ENCODE peak calls at places on chromosomes 11 and 22, in seven cellular contexts. V is uterus, K is dorsolateral prefrontal cortex, Q is heart left ventricle, A is GM12865, N is choroid plexus epithelial cell, H is Peyer's patch. E is an unnamed sample.

GRCh38 chr11:134216816-134217215 is 7.0 kb downstream of the NCAPD3 start:
- DNase-seq in Q (no peak), N (no peak), H (no peak), A (no peak), V (no peak), K (no peak), E (no peak)

GRCh38 chr11:13016415-13016814 is 7.3 kb downstream of the RASSF10 start:
- DNase-seq in K (no peak), A (peak; percentile 20), H (no peak), Q (no peak), V (no peak), N (no peak), E (no peak)

GRCh38 chr22:35918466-35918865 is 110.2 kb downstream of the RBFOX2 start:
- DNase-seq in N (no peak), Q (no peak), K (no peak), H (no peak), V (no peak), A (no peak), E (no peak)

GRCh38 chr11:30333405-30333804 is 10.5 kb downstream of the ARL14EP start:
- DNase-seq in K (no peak), H (no peak), A (no peak), Q (no peak), V (no peak), N (peak; percentile 58), E (peak; percentile 14)

GRCh38 chr22:27107824-27108223 is 450.4 kb downstream of the MIAT start:
- DNase-seq in Q (peak; percentile 78), V (peak; percentile 80), K (no peak), A (no peak), H (peak; percentile 79), N (peak; percentile 94), E (peak; percentile 93)

GRCh38 chr11:65502852-65503603 is 4.2 kb downstream of the MALAT1 start:
- DNase-seq in N (peak; percentile 77), Q (peak; percentile 2), H (no peak), V (no peak), A (peak; percentile 63), K (no peak), E (peak; percentile 67)

GRCh38 chr11:68312117-68312779 is at the start of gene LRP5:
- DNase-seq in N (no peak), V (no peak), K (no peak), Q (peak; percentile 31), A (peak; percentile 40), H (no peak), E (no peak)

GRCh38 chr11:11403763-11404725 is 51.0 kb upstream of the CSNK2A3 start:
- DNase-seq in A (no peak), V (peak; percentile 39), Q (no peak), N (peak; percentile 5), H (no peak), K (peak; percentile 60), E (peak; percentile 40)

GRCh38 chr22:44753189-44754042 is 1.0 kb downstream of the ARHGAP8 start:
- DNase-seq in N (peak; percentile 83), A (no peak), V (no peak), K (no peak), Q (no peak), H (no peak), E (peak; percentile 42)

GRCh38 chr11:94153320-94153719 is 24.7 kb downstream of the PANX1 start:
- DNase-seq in V (no peak), Q (no peak), H (no peak), K (no peak), A (no peak), N (no peak), E (no peak)

GRCh38 chr22:45083659-45084305 is 74.0 kb upstream of the PHF21B start:
- DNase-seq in V (no peak), H (no peak), N (no peak), A (no peak), K (no peak), Q (no peak), E (peak; percentile 30)

GRCh38 chr11:121082670-121083069 is 18.4 kb upstream of the TECTA start:
- DNase-seq in H (no peak), A (no peak), V (no peak), Q (no peak), K (no peak), N (peak; percentile 22), E (no peak)

GRCh38 chr11:65947133-65947532 is 1.9 kb downstream of the TSGA10IP start:
- DNase-seq in Q (no peak), A (no peak), N (no peak), V (no peak), K (no peak), H (no peak), E (no peak)

GRCh38 chr22:21051836-21052400 is 6.2 kb downstream of the LRRC74B start:
- DNase-seq in K (no peak), N (no peak), A (peak; percentile 6), H (no peak), V (peak; percentile 6), Q (peak; percentile 18), E (no peak)

GRCh38 chr11:108196901-108197300 is 25.5 kb downstream of the NPAT start:
- DNase-seq in K (no peak), N (no peak), H (no peak), Q (no peak), A (peak; percentile 50), V (no peak), E (no peak)

GRCh38 chr22:36480941-36481392 is 473 bp downstream of the TXN2 start:
- DNase-seq in Q (no peak), H (no peak), K (no peak), A (no peak), V (no peak), N (no peak), E (no peak)

GRCh38 chr11:20097319-20098221 is 62.7 kb downstream of the DBX1 start:
- DNase-seq in N (peak; percentile 83), H (no peak), A (no peak), Q (no peak), K (no peak), V (peak; percentile 69), E (peak; percentile 65)

GRCh38 chr11:20090654-20091374 is 69.5 kb downstream of the DBX1 start:
- DNase-seq in K (no peak), V (no peak), A (no peak), H (no peak), Q (no peak), N (no peak), E (no peak)

GRCh38 chr11:20095189-20095588 is 65.1 kb downstream of the DBX1 start:
- DNase-seq in H (no peak), N (no peak), V (no peak), Q (no peak), A (no peak), K (no peak), E (no peak)

GRCh38 chr11:20089796-20090653 is 70.2 kb downstream of the DBX1 start:
- DNase-seq in H (no peak), Q (no peak), K (no peak), N (peak; percentile 53), A (no peak), V (no peak), E (peak; percentile 32)

GRCh38 chr11:20093775-20094174 is 66.5 kb downstream of the DBX1 start:
- DNase-seq in Q (no peak), H (no peak), A (no peak), V (no peak), N (peak; percentile 84), K (no peak), E (no peak)
- TF ChIP-seq CTCF in Q (no peak), H (no peak), A (no peak), V (no peak), N (peak; percentile 26), K (no peak), E (no peak)

DNA sequence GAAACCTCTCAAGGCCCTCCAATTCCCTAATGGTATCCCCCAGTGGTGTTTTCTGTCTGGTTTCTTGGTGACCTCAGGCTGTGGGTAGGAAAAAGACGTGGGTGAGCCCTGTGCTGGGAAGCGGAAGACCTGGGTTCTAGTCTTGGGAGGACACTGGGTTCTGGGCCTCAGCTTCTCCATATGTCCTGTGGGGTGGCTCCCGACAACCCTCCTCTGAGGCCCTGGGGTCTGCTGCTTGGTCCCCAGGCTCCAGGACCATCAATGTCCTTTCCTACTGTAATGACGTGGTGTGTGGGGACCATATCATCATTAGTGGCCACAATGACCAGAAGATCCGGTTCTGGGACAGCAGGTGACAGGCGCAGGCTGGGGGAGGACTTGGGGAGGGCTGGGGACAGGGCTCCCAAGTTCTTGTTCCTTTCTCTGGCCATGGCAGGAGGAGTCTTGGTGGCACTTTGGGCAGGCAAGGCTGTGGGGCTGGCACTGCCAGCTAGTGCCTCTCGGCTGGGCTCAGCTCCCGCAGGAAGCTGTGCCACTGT is 12.8 kb downstream of the ATG16L2 start:
- DNase-seq in Q (no peak), A (no peak), K (no peak), H (no peak), V (no peak), N (no peak), E (no peak)
- H3K4me3 ChIP-seq in Q (no peak overlapping the region), A (no peak overlapping the region), K (no peak overlapping the region), H (no peak overlapping the region), V (no peak overlapping the region), N (no peak overlapping the region), E (no peak overlapping the region)

DNA sequence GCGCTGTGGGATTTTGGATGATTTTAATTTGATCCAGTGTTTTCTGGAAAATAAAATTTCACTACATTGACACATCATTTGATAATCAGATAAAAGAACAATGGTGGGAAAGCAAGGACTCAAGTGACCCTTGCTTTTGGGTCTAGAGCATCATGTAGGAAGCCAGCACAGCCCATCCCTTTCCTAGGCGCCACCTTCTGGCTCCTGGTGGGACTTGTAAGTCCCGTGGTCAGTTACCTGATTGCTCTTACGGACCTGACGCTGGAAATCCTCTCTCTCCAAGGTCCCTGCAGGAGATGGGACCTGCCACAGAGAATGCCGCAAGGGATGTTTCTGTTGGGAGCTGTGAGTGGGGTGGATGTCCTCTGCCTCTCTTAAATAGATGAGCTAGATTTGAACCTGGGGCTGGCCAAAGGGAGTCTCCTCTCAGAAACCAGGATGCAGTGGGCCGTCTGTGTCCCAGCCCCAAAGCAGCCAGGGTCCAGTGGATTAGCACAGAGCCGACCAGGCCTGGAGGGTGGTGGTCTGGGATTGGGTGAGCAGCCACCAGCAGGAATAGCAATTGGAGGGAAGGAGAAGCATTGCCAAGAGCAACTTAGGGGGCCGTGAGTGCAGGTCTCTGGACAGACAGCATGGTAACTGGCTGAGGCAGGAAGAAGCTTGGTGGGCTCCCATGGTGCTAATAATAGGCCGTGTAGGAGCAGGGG is 21.7 kb downstream of the TIMP3 start:
- DNase-seq in N (peak; percentile 73), Q (no peak), K (no peak), H (no peak), A (peak; percentile 59), V (no peak), E (no peak)
- TF ChIP-seq CTCF in N (peak; percentile 78), Q (peak; percentile 31), K (no peak), H (peak; percentile 52), A (peak; percentile 50), V (no peak), E (peak; percentile 54)

GRCh38 chr11:101045415-101045814 is 84.2 kb downstream of the PGR start:
- DNase-seq in V (no peak), Q (no peak), H (no peak), N (no peak), A (no peak), K (no peak), E (no peak)

GRCh38 chr11:101046947-101047346 is 82.7 kb downstream of the PGR start:
- DNase-seq in N (no peak), Q (no peak), A (no peak), H (no peak), V (no peak), K (no peak), E (no peak)

GRCh38 chr11:101048479-101048878 is 81.1 kb downstream of the PGR start:
- DNase-seq in N (no peak), K (no peak), A (no peak), V (no peak), H (no peak), Q (no peak), E (no peak)

GRCh38 chr11:101049123-101049522 is 80.5 kb downstream of the PGR start:
- DNase-seq in H (no peak), K (no peak), N (no peak), Q (no peak), A (no peak), V (no peak), E (no peak)

GRCh38 chr11:101043940-101044339 is 85.7 kb downstream of the PGR start:
- DNase-seq in K (no peak), Q (no peak), A (no peak), N (no peak), V (no peak), H (no peak), E (no peak)
- H3K4me3 ChIP-seq in K (no peak overlapping the region), Q (no peak overlapping the region), A (no peak overlapping the region), N (no peak overlapping the region), V (no peak overlapping the region), H (no peak overlapping the region), E (no peak overlapping the region)